ENCODE peak calls at places on chromosomes 6 and 20, in eight cellular contexts. I is dorsolateral prefrontal cortex, L is GM12878, E is lower lobe of right lung, K is activated T-helper 1 cell treated with Interleukin-2 at 50 U/mL for 16 hours, A is midbrain, H is mesenchymal stem cell, J is KBM-7. M is an unnamed sample.

GRCh38 chr20:9467995-9468394 is 46.4 kb upstream of the LAMP5 start:
- DNase-seq in E (no peak), J (no peak), L (no peak), A (peak; percentile 26), I (no peak), K (no peak), H (no peak), M (no peak)

GRCh38 chr20:8875586-8875985 is 193.3 kb upstream of the PLCB4 start:
- DNase-seq in L (no peak), I (no peak), H (no peak), A (no peak), J (no peak), E (no peak), K (no peak), M (no peak)

GRCh38 chr20:14956538-14956937 is 619.1 kb upstream of the FLRT3 start:
- DNase-seq in H (no peak), A (no peak), I (no peak), E (no peak), J (no peak), L (no peak), K (no peak), M (no peak)

GRCh38 chr6:1574895-1575212 is 34.9 kb upstream of the FOXC1 start:
- DNase-seq in L (no peak), I (no peak), K (no peak), A (no peak), J (no peak), E (no peak), H (no peak), M (no peak)

GRCh38 chr6:161134550-161135298 is 139.1 kb downstream of the AGPAT4 start:
- DNase-seq in I (no peak), A (no peak), E (no peak), K (no peak), J (no peak), H (no peak), L (no peak), M (no peak)

GRCh38 chr6:111207141-111207858 is 120.0 kb downstream of the SLC16A10 start:
- DNase-seq in A (no peak), E (no peak), J (no peak), I (no peak), H (peak; percentile 12), K (no peak), L (no peak), M (no peak)

GRCh38 chr20:2815242-2815900 is 584 bp downstream of the C20orf141 start:
- DNase-seq in H (no peak), E (no peak), K (no peak), A (no peak), J (no peak), L (no peak), I (no peak), M (no peak)

GRCh38 chr6:14455442-14455841 is 337.9 kb downstream of the CD83 start:
- DNase-seq in H (no peak), E (no peak), J (no peak), I (no peak), L (no peak), A (no peak), K (no peak), M (no peak)

GRCh38 chr20:3262566-3262965 is 23.6 kb upstream of the SLC4A11 start:
- DNase-seq in H (peak; percentile 8), I (no peak), A (no peak), L (no peak), K (no peak), E (no peak), J (no peak), M (no peak)

GRCh38 chr20:35663813-35664543 is 722 bp downstream of the CPNE1 start:
- DNase-seq in J (peak; percentile 72), E (peak; percentile 56), A (no peak), L (no peak), K (peak; percentile 46), H (peak; percentile 55), I (peak; percentile 32), M (peak; percentile 28)

GRCh38 chr20:56003111-56003800 is 2.1 kb downstream of the CBLN4 start:
- DNase-seq in H (no peak), A (no peak), L (no peak), J (no peak), E (no peak), I (peak; percentile 39), K (no peak), M (no peak)

GRCh38 chr20:16216227-16217210 is 356.7 kb downstream of the KIF16B start:
- DNase-seq in E (no peak), J (no peak), K (no peak), I (no peak), A (no peak), H (no peak), L (no peak), M (no peak)

GRCh38 chr20:36645998-36646397 is at the start of gene SLA2:
- DNase-seq in H (no peak), A (no peak), K (peak; percentile 51), L (no peak), E (peak; percentile 52), J (peak; percentile 87), I (no peak), M (no peak)

GRCh38 chr6:125022391-125022989 is 60.3 kb downstream of the RNF217 start:
- DNase-seq in I (no peak), J (no peak), H (no peak), A (no peak), E (no peak), L (no peak), K (no peak), M (no peak)